ENCODE peak calls at places on chromosomes 7 and 10, in eight cellular contexts. One of them, this sample, is unnamed.

GRCh38 chr7:36045275-36045674 is 107.8 kb upstream of the EEPD1 start:
- ATAC-seq in body of pancreas: peak
- ATAC-seq in right cardiac atrium: peak
- ATAC-seq in GM12878: no peak
- ATAC-seq in heart left ventricle: peak
- ATAC-seq in psoas muscle: no peak
- ATAC-seq in left lung: peak
- ATAC-seq in naive thymus-derived CD4-positive, alpha-beta T cell: no peak
- ATAC-seq in this sample: peak

GRCh38 chr7:31192996-31193395 is 140.9 kb downstream of the ADCYAP1R1 start:
- ATAC-seq in body of pancreas: peak
- ATAC-seq in right cardiac atrium: peak
- ATAC-seq in GM12878: peak
- ATAC-seq in heart left ventricle: peak
- ATAC-seq in psoas muscle: no peak
- ATAC-seq in left lung: peak
- ATAC-seq in naive thymus-derived CD4-positive, alpha-beta T cell: no peak
- ATAC-seq in this sample: no peak

GRCh38 chr10:70775679-70776454 is 9.3 kb downstream of the TBATA start:
- ATAC-seq in body of pancreas: no peak
- ATAC-seq in right cardiac atrium: no peak
- ATAC-seq in GM12878: no peak
- ATAC-seq in heart left ventricle: no peak
- ATAC-seq in psoas muscle: no peak
- ATAC-seq in left lung: no peak
- ATAC-seq in naive thymus-derived CD4-positive, alpha-beta T cell: no peak
- ATAC-seq in this sample: no peak

GRCh38 chr10:122689146-122689807 is 10.4 kb downstream of the C10orf120 start:
- ATAC-seq in body of pancreas: peak
- ATAC-seq in right cardiac atrium: peak
- ATAC-seq in GM12878: no peak
- ATAC-seq in heart left ventricle: peak
- ATAC-seq in psoas muscle: no peak
- ATAC-seq in left lung: no peak
- ATAC-seq in naive thymus-derived CD4-positive, alpha-beta T cell: no peak
- ATAC-seq in this sample: no peak

GRCh38 chr10:50510517-50511473 is 113.0 kb downstream of the SGMS1 start:
- ATAC-seq in body of pancreas: no peak
- ATAC-seq in right cardiac atrium: no peak
- ATAC-seq in GM12878: no peak
- ATAC-seq in heart left ventricle: no peak
- ATAC-seq in psoas muscle: no peak
- ATAC-seq in left lung: no peak
- ATAC-seq in naive thymus-derived CD4-positive, alpha-beta T cell: no peak
- ATAC-seq in this sample: no peak

GRCh38 chr10:112898540-112899395 is 51.3 kb upstream of the TCF7L2 start:
- ATAC-seq in body of pancreas: peak
- ATAC-seq in right cardiac atrium: peak
- ATAC-seq in GM12878: no peak
- ATAC-seq in heart left ventricle: peak
- ATAC-seq in psoas muscle: peak
- ATAC-seq in left lung: peak
- ATAC-seq in naive thymus-derived CD4-positive, alpha-beta T cell: no peak
- ATAC-seq in this sample: peak

GRCh38 chr10:16509996-16510395 is 11.7 kb downstream of the C1QL3 start:
- ATAC-seq in body of pancreas: no peak
- ATAC-seq in right cardiac atrium: no peak
- ATAC-seq in GM12878: no peak
- ATAC-seq in heart left ventricle: no peak
- ATAC-seq in psoas muscle: no peak
- ATAC-seq in left lung: no peak
- ATAC-seq in naive thymus-derived CD4-positive, alpha-beta T cell: no peak
- ATAC-seq in this sample: no peak

GRCh38 chr10:84257343-84258020 is 12.6 kb downstream of the RGR start:
- ATAC-seq in body of pancreas: no peak
- ATAC-seq in right cardiac atrium: no peak
- ATAC-seq in GM12878: peak
- ATAC-seq in heart left ventricle: no peak
- ATAC-seq in psoas muscle: no peak
- ATAC-seq in left lung: no peak
- ATAC-seq in naive thymus-derived CD4-positive, alpha-beta T cell: no peak
- ATAC-seq in this sample: no peak

GRCh38 chr7:69395072-69395714 is 203.1 kb upstream of the AUTS2 start:
- ATAC-seq in body of pancreas: peak
- ATAC-seq in right cardiac atrium: peak
- ATAC-seq in GM12878: no peak
- ATAC-seq in heart left ventricle: peak
- ATAC-seq in psoas muscle: no peak
- ATAC-seq in left lung: peak
- ATAC-seq in naive thymus-derived CD4-positive, alpha-beta T cell: no peak
- ATAC-seq in this sample: peak

GRCh38 chr7:32217841-32218467 is 147.7 kb upstream of the PDE1C start:
- ATAC-seq in body of pancreas: no peak
- ATAC-seq in right cardiac atrium: peak
- ATAC-seq in GM12878: no peak
- ATAC-seq in heart left ventricle: peak
- ATAC-seq in psoas muscle: no peak
- ATAC-seq in left lung: no peak
- ATAC-seq in naive thymus-derived CD4-positive, alpha-beta T cell: no peak
- ATAC-seq in this sample: no peak

GRCh38 chr7:32215697-32216096 is 145.5 kb upstream of the PDE1C start:
- ATAC-seq in body of pancreas: no peak
- ATAC-seq in right cardiac atrium: no peak
- ATAC-seq in GM12878: no peak
- ATAC-seq in heart left ventricle: no peak
- ATAC-seq in psoas muscle: no peak
- ATAC-seq in left lung: no peak
- ATAC-seq in naive thymus-derived CD4-positive, alpha-beta T cell: no peak
- ATAC-seq in this sample: no peak

GRCh38 chr7:32216759-32217158 is 146.6 kb upstream of the PDE1C start:
- ATAC-seq in body of pancreas: no peak
- ATAC-seq in right cardiac atrium: no peak
- ATAC-seq in GM12878: no peak
- ATAC-seq in heart left ventricle: no peak
- ATAC-seq in psoas muscle: no peak
- ATAC-seq in left lung: no peak
- ATAC-seq in naive thymus-derived CD4-positive, alpha-beta T cell: no peak
- ATAC-seq in this sample: no peak

GRCh38 chr7:32212321-32212720 is 142.1 kb upstream of the PDE1C start:
- ATAC-seq in body of pancreas: no peak
- ATAC-seq in right cardiac atrium: no peak
- ATAC-seq in GM12878: no peak
- ATAC-seq in heart left ventricle: peak
- ATAC-seq in psoas muscle: no peak
- ATAC-seq in left lung: no peak
- ATAC-seq in naive thymus-derived CD4-positive, alpha-beta T cell: no peak
- ATAC-seq in this sample: no peak

DNA sequence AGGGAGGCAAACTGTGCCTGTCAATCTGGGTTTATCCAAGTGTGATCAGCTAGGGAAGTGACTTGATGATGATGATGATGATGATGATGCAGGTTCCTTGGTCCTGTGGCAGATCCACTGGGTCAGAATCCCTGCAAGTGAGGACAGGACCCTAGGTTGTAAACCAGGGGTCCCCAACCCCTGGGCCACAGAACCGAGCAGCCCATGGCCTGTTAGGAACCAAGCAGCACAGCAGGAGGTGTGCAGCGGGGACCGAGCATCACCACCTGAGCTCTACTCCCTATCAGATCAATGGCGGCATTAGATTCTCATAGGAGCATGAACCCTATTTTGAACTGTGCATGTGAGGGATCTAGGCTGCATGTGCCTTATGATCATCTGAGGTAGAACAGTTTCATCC is 144.7 kb upstream of the PDE1C start:
- ATAC-seq in body of pancreas: no peak
- ATAC-seq in right cardiac atrium: no peak
- ATAC-seq in GM12878: no peak
- ATAC-seq in heart left ventricle: no peak
- ATAC-seq in psoas muscle: no peak
- ATAC-seq in left lung: no peak
- ATAC-seq in naive thymus-derived CD4-positive, alpha-beta T cell: no peak
- ATAC-seq in this sample: no peak
- H3K4me3 ChIP-seq in body of pancreas: no peak
- H3K4me3 ChIP-seq in right cardiac atrium: no peak
- H3K4me3 ChIP-seq in GM12878: no peak
- H3K4me3 ChIP-seq in heart left ventricle: no peak
- H3K4me3 ChIP-seq in psoas muscle: no peak
- H3K4me3 ChIP-seq in left lung: no peak
- H3K4me3 ChIP-seq in naive thymus-derived CD4-positive, alpha-beta T cell: no peak
- H3K4me3 ChIP-seq in this sample: no peak

GRCh38 chr7:90749262-90749661 is 153.1 kb downstream of the CDK14 start:
- ATAC-seq in body of pancreas: no peak
- ATAC-seq in right cardiac atrium: no peak
- ATAC-seq in GM12878: peak
- ATAC-seq in heart left ventricle: no peak
- ATAC-seq in psoas muscle: no peak
- ATAC-seq in left lung: no peak
- ATAC-seq in naive thymus-derived CD4-positive, alpha-beta T cell: no peak
- ATAC-seq in this sample: no peak

GRCh38 chr7:90747521-90747920 is 151.4 kb downstream of the CDK14 start:
- ATAC-seq in body of pancreas: no peak
- ATAC-seq in right cardiac atrium: no peak
- ATAC-seq in GM12878: no peak
- ATAC-seq in heart left ventricle: no peak
- ATAC-seq in psoas muscle: no peak
- ATAC-seq in left lung: no peak
- ATAC-seq in naive thymus-derived CD4-positive, alpha-beta T cell: no peak
- ATAC-seq in this sample: no peak

GRCh38 chr7:90752051-90752450 is 155.9 kb downstream of the CDK14 start:
- ATAC-seq in body of pancreas: no peak
- ATAC-seq in right cardiac atrium: no peak
- ATAC-seq in GM12878: peak
- ATAC-seq in heart left ventricle: no peak
- ATAC-seq in psoas muscle: no peak
- ATAC-seq in left lung: no peak
- ATAC-seq in naive thymus-derived CD4-positive, alpha-beta T cell: no peak
- ATAC-seq in this sample: no peak

GRCh38 chr7:90751595-90751994 is 155.5 kb downstream of the CDK14 start:
- ATAC-seq in body of pancreas: no peak
- ATAC-seq in right cardiac atrium: no peak
- ATAC-seq in GM12878: no peak
- ATAC-seq in heart left ventricle: no peak
- ATAC-seq in psoas muscle: no peak
- ATAC-seq in left lung: no peak
- ATAC-seq in naive thymus-derived CD4-positive, alpha-beta T cell: no peak
- ATAC-seq in this sample: no peak

GRCh38 chr7:90749774-90750173 is 153.7 kb downstream of the CDK14 start:
- ATAC-seq in body of pancreas: no peak
- ATAC-seq in right cardiac atrium: no peak
- ATAC-seq in GM12878: peak
- ATAC-seq in heart left ventricle: no peak
- ATAC-seq in psoas muscle: no peak
- ATAC-seq in left lung: no peak
- ATAC-seq in naive thymus-derived CD4-positive, alpha-beta T cell: no peak
- ATAC-seq in this sample: no peak
- H3K27ac ChIP-seq in body of pancreas: no peak
- H3K27ac ChIP-seq in right cardiac atrium: no peak
- H3K27ac ChIP-seq in GM12878: no peak
- H3K27ac ChIP-seq in heart left ventricle: no peak
- H3K27ac ChIP-seq in psoas muscle: no peak
- H3K27ac ChIP-seq in left lung: no peak
- H3K27ac ChIP-seq in naive thymus-derived CD4-positive, alpha-beta T cell: no peak
- H3K27ac ChIP-seq in this sample: no peak

DNA sequence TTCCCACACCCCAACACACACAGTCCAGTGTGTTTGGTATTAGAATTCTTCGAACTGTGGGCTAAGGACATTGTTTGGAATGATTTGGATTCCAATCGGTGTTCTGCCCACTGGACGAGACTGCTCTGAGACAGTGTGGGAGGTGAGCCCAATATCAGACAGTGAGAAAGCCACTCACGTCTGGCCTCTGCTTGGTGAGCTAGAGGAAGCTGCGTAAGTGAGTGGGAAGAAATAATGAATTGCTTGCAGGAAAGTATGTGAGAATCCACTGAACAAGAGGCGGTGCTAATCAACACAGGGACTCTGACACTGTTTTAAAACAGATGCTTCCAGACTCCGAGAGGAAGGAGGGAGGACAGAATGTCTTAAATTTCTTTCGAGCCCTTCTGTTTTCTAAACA is 675.0 kb upstream of the ANKRD30A start:
- ATAC-seq in body of pancreas: no peak
- ATAC-seq in right cardiac atrium: peak
- ATAC-seq in GM12878: no peak
- ATAC-seq in heart left ventricle: peak
- ATAC-seq in psoas muscle: no peak
- ATAC-seq in left lung: peak
- ATAC-seq in naive thymus-derived CD4-positive, alpha-beta T cell: no peak
- ATAC-seq in this sample: peak
- H3K4me3 ChIP-seq in body of pancreas: no peak
- H3K4me3 ChIP-seq in right cardiac atrium: no peak
- H3K4me3 ChIP-seq in GM12878: no peak
- H3K4me3 ChIP-seq in heart left ventricle: no peak
- H3K4me3 ChIP-seq in psoas muscle: no peak
- H3K4me3 ChIP-seq in left lung: no peak
- H3K4me3 ChIP-seq in naive thymus-derived CD4-positive, alpha-beta T cell: no peak
- H3K4me3 ChIP-seq in this sample: no peak

DNA sequence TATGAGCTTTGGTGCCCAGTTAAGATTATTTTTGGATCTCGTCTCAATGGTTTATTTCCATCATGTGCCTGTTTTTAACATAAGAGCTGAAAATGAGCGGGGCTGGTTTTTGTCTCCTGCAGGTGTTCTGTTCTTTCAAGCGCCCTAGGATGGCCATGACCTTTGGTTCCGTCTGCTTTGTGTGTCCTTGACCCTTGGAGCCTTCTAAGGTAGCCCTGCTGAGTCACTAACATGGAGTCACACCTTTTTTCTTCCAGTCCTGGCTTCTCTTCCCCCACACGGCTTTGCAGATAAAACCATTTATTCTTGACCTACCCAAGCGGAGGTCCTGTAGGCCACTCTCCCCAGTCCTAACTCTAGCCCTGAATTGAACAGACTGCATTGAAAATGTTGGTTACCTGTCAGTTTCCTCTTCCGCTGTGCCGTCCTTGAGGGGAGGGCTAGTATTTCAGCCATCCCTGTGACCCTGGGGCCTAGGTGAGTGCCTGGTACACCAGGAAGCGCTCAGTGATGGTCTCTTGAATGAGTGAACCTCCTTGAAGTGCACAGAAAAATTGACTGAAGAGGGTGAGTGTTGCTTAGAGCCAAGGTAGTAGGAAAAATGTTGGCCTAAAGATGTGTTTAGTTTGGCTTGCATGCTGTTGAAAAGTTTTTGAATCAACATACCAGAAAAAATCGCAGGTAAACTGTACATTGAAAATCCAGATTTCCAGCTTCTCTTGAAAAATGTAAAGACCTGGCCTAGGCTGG is 48.0 kb downstream of the CAMK1D start:
- ATAC-seq in body of pancreas: no peak
- ATAC-seq in right cardiac atrium: no peak
- ATAC-seq in GM12878: no peak
- ATAC-seq in heart left ventricle: no peak
- ATAC-seq in psoas muscle: no peak
- ATAC-seq in left lung: peak
- ATAC-seq in naive thymus-derived CD4-positive, alpha-beta T cell: no peak
- ATAC-seq in this sample: no peak
- H3K27ac ChIP-seq in body of pancreas: no peak
- H3K27ac ChIP-seq in right cardiac atrium: no peak
- H3K27ac ChIP-seq in GM12878: no peak
- H3K27ac ChIP-seq in heart left ventricle: no peak
- H3K27ac ChIP-seq in psoas muscle: no peak
- H3K27ac ChIP-seq in left lung: no peak
- H3K27ac ChIP-seq in naive thymus-derived CD4-positive, alpha-beta T cell: no peak
- H3K27ac ChIP-seq in this sample: peak

This sample was measured in gastroesophageal sphincter.